ENCODE peak calls at places on chromosome 20, in four cellular contexts. One of them, this sample, is unnamed. For H3K27me3, the result is how much of the 10 kb centered on the place peaks cover.

GRCh38 chr20:11214281-11214680 is 540.5 kb upstream of the JAG1 start:
- DNase-seq in MM.1S: no peak
- DNase-seq in psoas muscle: no peak
- DNase-seq in cardiac muscle cell: peak
- DNase-seq in this sample: no peak

GRCh38 chr20:23078994-23079364 is 7.1 kb downstream of the CD93 start:
- DNase-seq in cardiac muscle cell: no peak
- DNase-seq in psoas muscle: no peak
- DNase-seq in MM.1S: no peak
- DNase-seq in this sample: no peak

GRCh38 chr20:7272512-7272911 is 505.0 kb downstream of the BMP2 start:
- DNase-seq in cardiac muscle cell: no peak
- DNase-seq in MM.1S: no peak
- DNase-seq in psoas muscle: no peak
- DNase-seq in this sample: no peak

GRCh38 chr20:57596358-57596757 is 23.9 kb downstream of the ZBP1 start:
- DNase-seq in MM.1S: no peak
- DNase-seq in cardiac muscle cell: no peak
- DNase-seq in psoas muscle: no peak
- DNase-seq in this sample: peak

GRCh38 chr20:36461600-36462439 is 79.5 kb upstream of the MYL9 start:
- DNase-seq in MM.1S: no peak
- DNase-seq in cardiac muscle cell: peak
- DNase-seq in psoas muscle: peak
- DNase-seq in this sample: peak

GRCh38 chr20:23959054-23959453 is 29.5 kb downstream of the GGTLC1 start:
- DNase-seq in psoas muscle: no peak
- DNase-seq in MM.1S: no peak
- DNase-seq in cardiac muscle cell: no peak
- DNase-seq in this sample: no peak

GRCh38 chr20:60258255-60258863 is 300.1 kb downstream of the CDH26 start:
- DNase-seq in cardiac muscle cell: no peak
- DNase-seq in MM.1S: no peak
- DNase-seq in psoas muscle: no peak
- DNase-seq in this sample: no peak

GRCh38 chr20:37524221-37524700 is 3.2 kb downstream of the NNAT start:
- DNase-seq in cardiac muscle cell: no peak
- DNase-seq in psoas muscle: peak
- DNase-seq in MM.1S: no peak
- DNase-seq in this sample: no peak

GRCh38 chr20:4985658-4986057 is 15.7 kb downstream of the SLC23A2 start:
- DNase-seq in MM.1S: no peak
- DNase-seq in psoas muscle: no peak
- DNase-seq in cardiac muscle cell: no peak
- DNase-seq in this sample: no peak

GRCh38 chr20:44650777-44651493 is 564 bp downstream of the ADA start:
- DNase-seq in cardiac muscle cell: peak
- DNase-seq in MM.1S: peak
- DNase-seq in psoas muscle: peak
- DNase-seq in this sample: peak

GRCh38 chr20:59864726-59865125 is 68.7 kb downstream of the SYCP2 start:
- DNase-seq in cardiac muscle cell: no peak
- DNase-seq in psoas muscle: no peak
- DNase-seq in MM.1S: no peak
- DNase-seq in this sample: no peak

GRCh38 chr20:17504326-17504897 is 26.8 kb downstream of the BFSP1 start:
- DNase-seq in cardiac muscle cell: no peak
- DNase-seq in MM.1S: peak
- DNase-seq in psoas muscle: no peak
- DNase-seq in this sample: no peak

GRCh38 chr20:48350291-48350988 is 477.4 kb downstream of the PREX1 start:
- DNase-seq in cardiac muscle cell: peak
- DNase-seq in MM.1S: no peak
- DNase-seq in psoas muscle: no peak
- DNase-seq in this sample: no peak

GRCh38 chr20:535958-536357 is 7.6 kb downstream of the CSNK2A1 start:
- DNase-seq in MM.1S: no peak
- DNase-seq in cardiac muscle cell: no peak
- DNase-seq in psoas muscle: no peak
- DNase-seq in this sample: no peak

GRCh38 chr20:45432294-45432693 is 16.4 kb downstream of the PIGT start:
- DNase-seq in cardiac muscle cell: no peak
- DNase-seq in psoas muscle: no peak
- DNase-seq in MM.1S: peak
- DNase-seq in this sample: no peak

GRCh38 chr20:47952165-47952564 is 166.9 kb upstream of the SULF2 start:
- DNase-seq in cardiac muscle cell: no peak
- DNase-seq in MM.1S: no peak
- DNase-seq in psoas muscle: no peak
- DNase-seq in this sample: no peak

GRCh38 chr20:58714923-58715708 is 22.5 kb downstream of the NPEPL1 start:
- DNase-seq in MM.1S: no peak
- DNase-seq in cardiac muscle cell: no peak
- DNase-seq in psoas muscle: no peak
- DNase-seq in this sample: no peak

GRCh38 chr20:55174635-55175034 is 699.2 kb downstream of the DOK5 start:
- DNase-seq in psoas muscle: no peak
- DNase-seq in MM.1S: no peak
- DNase-seq in cardiac muscle cell: no peak
- DNase-seq in this sample: no peak

GRCh38 chr20:47361268-47361665 is 4.8 kb upstream of the ZMYND8 start:
- DNase-seq in cardiac muscle cell: no peak
- DNase-seq in psoas muscle: no peak
- DNase-seq in MM.1S: no peak
- DNase-seq in this sample: no peak

DNA sequence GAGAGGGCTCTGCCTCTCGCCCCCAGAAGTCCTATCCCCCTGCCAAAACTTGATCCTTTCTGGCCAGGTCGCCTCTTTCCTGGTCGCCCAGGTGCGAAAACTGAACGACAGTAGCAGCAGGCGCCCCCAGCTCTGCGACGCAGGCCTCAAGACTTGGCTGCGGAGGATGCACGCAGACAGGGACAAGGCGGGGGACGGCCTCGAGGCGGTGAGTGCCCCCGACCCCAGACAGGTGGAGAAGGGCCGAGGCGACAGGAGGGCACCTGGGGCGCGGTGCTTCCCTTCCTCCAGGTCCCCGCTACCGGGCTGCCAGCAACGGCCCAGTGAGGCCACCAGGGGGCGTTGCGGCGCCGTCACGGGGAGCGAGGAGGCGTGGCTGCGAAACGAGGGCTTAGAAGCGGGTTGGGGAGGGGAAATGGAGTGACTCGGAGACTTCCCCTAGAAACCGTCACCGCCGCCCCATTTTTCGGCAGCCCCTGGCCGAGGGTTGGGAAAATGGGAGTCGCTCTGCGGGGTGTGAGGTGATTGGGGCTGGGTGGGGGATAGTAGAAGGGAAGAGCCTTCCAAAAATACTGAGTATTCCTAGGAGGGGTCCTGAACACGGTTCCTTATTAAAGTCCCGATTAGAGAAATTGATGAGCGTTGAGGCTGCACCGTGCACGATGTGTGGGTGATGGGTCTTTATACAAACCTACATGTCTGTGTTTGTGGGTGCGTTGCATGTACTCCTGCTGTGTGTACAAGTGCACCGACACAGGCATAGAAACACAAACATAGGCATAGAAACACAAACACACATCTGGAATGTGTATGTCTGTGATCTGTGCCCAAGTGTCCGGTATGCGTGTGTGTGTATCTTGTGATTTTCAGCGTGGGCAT is 44.6 kb downstream of the ARHGAP40 start:
- DNase-seq in MM.1S: peak
- DNase-seq in psoas muscle: peak
- DNase-seq in cardiac muscle cell: peak
- DNase-seq in this sample: peak
- H3K27me3 ChIP-seq in MM.1S: under half
- H3K27me3 ChIP-seq in psoas muscle: under half
- H3K27me3 ChIP-seq in cardiac muscle cell: half or more
- H3K27me3 ChIP-seq in this sample: half or more

GRCh38 chr20:3747471-3747870 is 15.0 kb downstream of the HSPA12B start:
- DNase-seq in psoas muscle: no peak
- DNase-seq in cardiac muscle cell: no peak
- DNase-seq in MM.1S: no peak
- DNase-seq in this sample: no peak

GRCh38 chr20:3749689-3750639 is 17.5 kb downstream of the HSPA12B start:
- DNase-seq in psoas muscle: no peak
- DNase-seq in MM.1S: no peak
- DNase-seq in cardiac muscle cell: no peak
- DNase-seq in this sample: no peak

GRCh38 chr20:3745686-3746173 is 13.2 kb downstream of the HSPA12B start:
- DNase-seq in psoas muscle: no peak
- DNase-seq in cardiac muscle cell: no peak
- DNase-seq in MM.1S: no peak
- DNase-seq in this sample: no peak

GRCh38 chr20:3749087-3749688 is 16.7 kb downstream of the HSPA12B start:
- DNase-seq in psoas muscle: no peak
- DNase-seq in cardiac muscle cell: no peak
- DNase-seq in MM.1S: no peak
- DNase-seq in this sample: no peak

DNA sequence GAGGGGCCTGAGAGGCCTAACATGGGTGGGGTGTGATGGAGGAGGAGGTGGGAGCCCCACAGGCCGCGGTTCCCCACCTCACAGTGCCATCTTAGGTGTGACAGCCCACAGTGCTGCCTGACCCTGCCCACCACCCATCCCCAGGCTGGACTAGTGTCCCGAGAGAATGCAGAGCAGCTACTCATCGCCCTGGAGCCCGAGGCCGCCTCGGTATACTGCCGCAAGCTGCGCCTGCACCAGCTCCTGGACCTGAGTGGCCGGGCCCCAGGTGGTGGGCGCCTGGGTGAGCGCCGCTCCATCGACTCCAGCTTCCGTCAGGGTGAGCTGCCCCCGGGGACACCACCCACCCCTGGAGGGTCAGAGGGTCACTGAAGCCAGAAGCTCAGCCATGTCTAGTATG is 15.6 kb downstream of the HSPA12B start:
- DNase-seq in MM.1S: no peak
- DNase-seq in cardiac muscle cell: no peak
- DNase-seq in psoas muscle: no peak
- DNase-seq in this sample: no peak
- H3K27me3 ChIP-seq in MM.1S: under half
- H3K27me3 ChIP-seq in cardiac muscle cell: half or more
- H3K27me3 ChIP-seq in psoas muscle: under half
- H3K27me3 ChIP-seq in this sample: under half

DNA sequence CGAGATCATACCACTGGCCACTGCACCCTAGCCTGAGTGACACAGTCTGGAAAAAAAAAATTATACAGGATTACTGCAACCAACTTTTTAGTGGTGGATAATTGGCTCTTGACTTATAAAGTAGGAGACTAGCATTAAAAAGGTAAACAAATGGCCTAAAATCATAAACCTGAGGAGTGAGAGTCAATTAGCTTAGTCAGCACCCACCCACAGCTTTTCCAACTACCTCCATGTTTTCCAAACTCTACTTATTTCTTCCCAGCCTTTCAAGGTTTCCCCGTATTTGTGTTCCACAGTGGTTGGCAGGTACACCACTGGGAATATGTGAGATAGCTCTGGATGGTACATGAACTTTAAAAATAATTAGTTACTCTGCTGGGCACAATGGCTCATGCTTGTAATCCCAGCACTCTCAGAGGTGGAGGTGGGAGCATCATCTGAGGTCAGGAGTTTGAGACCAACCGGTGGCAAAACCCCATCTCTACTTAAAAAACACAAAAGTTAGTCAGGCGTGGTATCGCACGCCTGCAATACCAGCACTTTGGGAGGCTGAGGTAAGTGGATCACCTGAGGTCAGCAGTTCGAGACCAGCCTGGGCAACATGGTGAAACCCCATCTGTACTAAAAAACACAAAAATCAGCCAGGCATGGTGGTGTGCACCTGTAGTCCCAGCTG is 6.7 kb downstream of the CYP24A1 start:
- DNase-seq in MM.1S: no peak
- DNase-seq in psoas muscle: no peak
- DNase-seq in cardiac muscle cell: no peak
- DNase-seq in this sample: no peak
- H3K27me3 ChIP-seq in MM.1S: under half
- H3K27me3 ChIP-seq in psoas muscle: under half
- H3K27me3 ChIP-seq in cardiac muscle cell: under half
- H3K27me3 ChIP-seq in this sample: under half

GRCh38 chr20:40262219-40262618 is 426.8 kb downstream of the MAFB start:
- DNase-seq in cardiac muscle cell: no peak
- DNase-seq in MM.1S: no peak
- DNase-seq in psoas muscle: no peak
- DNase-seq in this sample: no peak
- H3K27me3 ChIP-seq in cardiac muscle cell: under half
- H3K27me3 ChIP-seq in MM.1S: under half
- H3K27me3 ChIP-seq in psoas muscle: under half
- H3K27me3 ChIP-seq in this sample: under half

DNA sequence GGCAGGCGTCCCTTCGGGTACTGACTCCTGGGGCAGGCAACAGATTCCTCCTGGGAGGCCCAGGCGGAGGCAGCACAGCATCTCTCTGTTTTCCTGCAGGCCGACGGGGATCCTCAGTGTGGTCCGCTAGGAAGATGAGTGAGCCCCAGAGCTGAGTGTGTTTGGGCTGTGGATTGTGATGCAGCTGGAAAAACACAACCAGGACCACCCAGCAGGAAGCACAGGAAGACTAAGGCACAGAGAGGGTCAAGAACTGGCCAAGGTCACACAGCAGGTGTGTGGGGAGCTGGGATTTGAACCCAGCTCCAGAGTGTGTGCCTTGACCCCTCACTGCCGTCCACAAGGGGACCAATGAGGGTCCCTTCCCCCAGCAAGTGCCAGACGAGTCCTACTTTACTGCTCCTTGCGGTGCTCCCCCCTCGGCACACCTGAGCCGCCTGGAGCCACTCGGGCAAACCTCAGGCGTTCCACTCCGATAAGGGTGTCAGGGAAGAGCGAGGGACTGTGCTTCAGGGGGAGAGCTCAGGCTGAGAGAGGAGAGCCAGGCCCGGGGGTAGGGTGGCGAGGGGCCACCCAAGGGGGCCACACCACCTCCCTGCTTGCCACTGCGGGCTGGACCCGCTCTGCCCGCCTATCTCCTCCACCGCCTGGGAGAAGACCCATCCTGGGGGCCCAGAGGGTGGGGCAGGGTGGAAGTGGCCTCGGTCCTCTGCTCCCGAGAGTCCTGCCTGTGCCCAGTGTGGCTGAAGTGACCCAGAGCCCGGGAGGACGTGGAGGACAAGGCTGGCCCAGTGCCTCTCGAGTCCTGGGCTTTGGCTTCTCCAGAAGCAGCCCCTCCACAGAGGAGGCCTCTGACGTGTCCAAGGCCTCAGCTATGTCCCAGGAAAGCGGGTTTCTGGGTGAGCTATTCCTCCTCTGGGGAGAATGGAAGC is 63.3 kb downstream of the YTHDF1 start:
- DNase-seq in MM.1S: no peak
- DNase-seq in psoas muscle: peak
- DNase-seq in cardiac muscle cell: no peak
- DNase-seq in this sample: peak
- H3K27me3 ChIP-seq in MM.1S: half or more
- H3K27me3 ChIP-seq in psoas muscle: under half
- H3K27me3 ChIP-seq in cardiac muscle cell: under half
- H3K27me3 ChIP-seq in this sample: under half

DNA sequence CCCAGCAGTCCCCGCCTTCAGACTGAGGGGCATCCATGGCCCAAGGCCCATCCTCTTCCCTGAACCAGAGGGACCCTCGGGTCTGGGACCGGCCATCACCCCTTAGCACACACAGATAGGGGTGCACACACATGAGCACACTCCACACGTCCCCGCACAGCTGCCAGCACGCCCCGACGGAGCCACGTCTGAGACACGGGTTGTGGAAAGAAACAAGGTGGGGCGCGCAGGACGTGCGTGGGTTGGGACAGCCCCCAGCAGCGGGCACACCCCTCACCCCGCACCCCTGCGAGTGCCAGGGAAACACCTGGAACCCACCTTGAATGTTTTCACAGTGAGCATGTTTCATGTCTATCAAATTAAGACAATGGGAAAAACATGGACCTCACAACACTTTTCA is 6.4 kb downstream of the GATA5 start:
- DNase-seq in MM.1S: no peak
- DNase-seq in psoas muscle: no peak
- DNase-seq in cardiac muscle cell: no peak
- DNase-seq in this sample: no peak
- H3K27me3 ChIP-seq in MM.1S: half or more
- H3K27me3 ChIP-seq in psoas muscle: under half
- H3K27me3 ChIP-seq in cardiac muscle cell: under half
- H3K27me3 ChIP-seq in this sample: under half

This sample was measured in heart right ventricle.